ENCODE peak calls at places on chromosomes 5 and 9, in four cellular contexts. One of them, this sample, is unnamed.
A peak's percentile ranks its signal among the peaks of the same experiment; 100 is the strongest.

GRCh38 chr9:134519403-134520070 is 122.1 kb upstream of the COL5A1 start:
- DNase-seq in body of pancreas: no peak
- DNase-seq in NCI-H1436: no peak
- DNase-seq in activated T-helper 1 cell treated with anti-CD3 and anti-CD28 coated beads, Interleukin-2, amount 50 U/mL, for 16 hours: no peak
- DNase-seq in this sample: no peak

GRCh38 chr9:128120741-128121465 is 6.6 kb downstream of the PTGES2 start:
- DNase-seq in body of pancreas: peak; percentile 13
- DNase-seq in NCI-H1436: no peak
- DNase-seq in activated T-helper 1 cell treated with anti-CD3 and anti-CD28 coated beads, Interleukin-2, amount 50 U/mL, for 16 hours: no peak
- DNase-seq in this sample: no peak

GRCh38 chr5:37005946-37006540 is 129.5 kb downstream of the NIPBL start:
- DNase-seq in body of pancreas: no peak
- DNase-seq in NCI-H1436: peak; percentile 2
- DNase-seq in activated T-helper 1 cell treated with anti-CD3 and anti-CD28 coated beads, Interleukin-2, amount 50 U/mL, for 16 hours: no peak
- DNase-seq in this sample: no peak

GRCh38 chr5:167063788-167064187 is 1227.7 kb upstream of the WWC1 start:
- DNase-seq in body of pancreas: no peak
- DNase-seq in NCI-H1436: no peak
- DNase-seq in activated T-helper 1 cell treated with anti-CD3 and anti-CD28 coated beads, Interleukin-2, amount 50 U/mL, for 16 hours: no peak
- DNase-seq in this sample: no peak

GRCh38 chr5:41843456-41844112 is 26.6 kb downstream of the OXCT1 start:
- DNase-seq in body of pancreas: peak; percentile 19
- DNase-seq in NCI-H1436: peak; percentile 50
- DNase-seq in activated T-helper 1 cell treated with anti-CD3 and anti-CD28 coated beads, Interleukin-2, amount 50 U/mL, for 16 hours: no peak
- DNase-seq in this sample: peak; percentile 22

GRCh38 chr9:131668439-131669233 is 71.2 kb downstream of the RAPGEF1 start:
- DNase-seq in body of pancreas: no peak
- DNase-seq in NCI-H1436: no peak
- DNase-seq in activated T-helper 1 cell treated with anti-CD3 and anti-CD28 coated beads, Interleukin-2, amount 50 U/mL, for 16 hours: peak; percentile 56
- DNase-seq in this sample: peak; percentile 69

GRCh38 chr5:72561407-72561972 is 54.3 kb upstream of the ZNF366 start:
- DNase-seq in body of pancreas: no peak
- DNase-seq in NCI-H1436: no peak
- DNase-seq in activated T-helper 1 cell treated with anti-CD3 and anti-CD28 coated beads, Interleukin-2, amount 50 U/mL, for 16 hours: no peak
- DNase-seq in this sample: no peak

GRCh38 chr5:112574566-112574965 is 155.5 kb upstream of the EPB41L4A start:
- DNase-seq in body of pancreas: no peak
- DNase-seq in NCI-H1436: no peak
- DNase-seq in activated T-helper 1 cell treated with anti-CD3 and anti-CD28 coated beads, Interleukin-2, amount 50 U/mL, for 16 hours: no peak
- DNase-seq in this sample: no peak

GRCh38 chr5:156479864-156480263 is 152.9 kb downstream of the SGCD start:
- DNase-seq in body of pancreas: no peak
- DNase-seq in NCI-H1436: no peak
- DNase-seq in activated T-helper 1 cell treated with anti-CD3 and anti-CD28 coated beads, Interleukin-2, amount 50 U/mL, for 16 hours: no peak
- DNase-seq in this sample: no peak

GRCh38 chr9:91334053-91334452 is 27.7 kb downstream of the AUH start:
- DNase-seq in body of pancreas: no peak
- DNase-seq in NCI-H1436: no peak
- DNase-seq in activated T-helper 1 cell treated with anti-CD3 and anti-CD28 coated beads, Interleukin-2, amount 50 U/mL, for 16 hours: no peak
- DNase-seq in this sample: no peak

GRCh38 chr5:135930029-135930948 is 24.5 kb downstream of the LECT2 start:
- DNase-seq in body of pancreas: no peak
- DNase-seq in NCI-H1436: no peak
- DNase-seq in activated T-helper 1 cell treated with anti-CD3 and anti-CD28 coated beads, Interleukin-2, amount 50 U/mL, for 16 hours: no peak
- DNase-seq in this sample: no peak

GRCh38 chr9:18362901-18363685 is 110.9 kb upstream of the ADAMTSL1 start:
- DNase-seq in body of pancreas: no peak
- DNase-seq in NCI-H1436: no peak
- DNase-seq in activated T-helper 1 cell treated with anti-CD3 and anti-CD28 coated beads, Interleukin-2, amount 50 U/mL, for 16 hours: no peak
- DNase-seq in this sample: no peak